ENCODE peak calls at places on chromosomes 3 and 15, in nine cellular contexts. A, B, L, U, D, Y, R, Z and O are unnamed samples.

GRCh38 chr3:47347217-47347801 is 33.5 kb upstream of the PTPN23 start:
- DNase-seq in A (peak), B (peak), L (peak), U (no peak), D (no peak), Y (no peak), R (no peak), Z (no peak), O (no peak)

GRCh38 chr3:186886202-186886820 is 43.8 kb downstream of the ADIPOQ start:
- DNase-seq in A (no peak), B (no peak), L (no peak), U (no peak), D (no peak), Y (no peak), R (no peak), Z (no peak), O (no peak)

GRCh38 chr15:90974216-90974615 is 19.5 kb downstream of the RCCD1 start:
- DNase-seq in A (no peak), B (no peak), L (no peak), U (no peak), D (no peak), Y (no peak), R (no peak), Z (no peak), O (no peak)

GRCh38 chr3:61725851-61726333 is 164.5 kb downstream of the PTPRG start:
- DNase-seq in A (no peak), B (no peak), L (no peak), U (no peak), D (no peak), Y (no peak), R (no peak), Z (no peak), O (no peak)

GRCh38 chr15:44427756-44428724 is 611 bp downstream of the CTDSPL2 start:
- DNase-seq in A (peak), B (no peak), L (no peak), U (no peak), D (peak), Y (no peak), R (no peak), Z (peak), O (no peak)

GRCh38 chr3:118882353-118882947 is 152.2 kb downstream of the IGSF11 start:
- DNase-seq in A (peak), B (peak), L (peak), U (no peak), D (peak), Y (no peak), R (no peak), Z (peak), O (no peak)

GRCh38 chr3:139482206-139482605 is 5.9 kb upstream of the RBP2 start:
- DNase-seq in A (no peak), B (no peak), L (no peak), U (no peak), D (no peak), Y (no peak), R (no peak), Z (no peak), O (no peak)

GRCh38 chr3:184466413-184466960 is 86.6 kb downstream of the CHRD start:
- DNase-seq in A (peak), B (no peak), L (no peak), U (no peak), D (no peak), Y (no peak), R (no peak), Z (peak), O (no peak)

GRCh38 chr3:36677331-36678007 is 86.9 kb downstream of the DCLK3 start:
- DNase-seq in A (no peak), B (no peak), L (no peak), U (no peak), D (no peak), Y (no peak), R (no peak), Z (no peak), O (no peak)

GRCh38 chr3:128524374-128525299 is 31.6 kb upstream of the GATA2 start:
- DNase-seq in A (no peak), B (no peak), L (no peak), U (no peak), D (no peak), Y (no peak), R (no peak), Z (no peak), O (no peak)

GRCh38 chr3:184850201-184850600 is 38.2 kb downstream of the VPS8 start:
- DNase-seq in A (no peak), B (no peak), L (no peak), U (no peak), D (no peak), Y (no peak), R (no peak), Z (no peak), O (no peak)

GRCh38 chr15:96411056-96412031 is 80.8 kb downstream of the NR2F2 start:
- DNase-seq in A (no peak), B (no peak), L (no peak), U (no peak), D (no peak), Y (no peak), R (no peak), Z (no peak), O (no peak)

GRCh38 chr3:40379674-40380306 is 7.2 kb upstream of the ENTPD3 start:
- DNase-seq in A (no peak), B (no peak), L (no peak), U (no peak), D (no peak), Y (no peak), R (no peak), Z (no peak), O (no peak)

GRCh38 chr3:114519415-114519814 is 225.6 kb downstream of the TIGIT start:
- DNase-seq in A (no peak), B (no peak), L (no peak), U (no peak), D (no peak), Y (no peak), R (no peak), Z (peak), O (no peak)

GRCh38 chr3:100492810-100493140 is 356 bp downstream of the TMEM45A start:
- DNase-seq in A (no peak), B (no peak), L (no peak), U (no peak), D (no peak), Y (no peak), R (no peak), Z (no peak), O (no peak)

GRCh38 chr15:53246996-53247395 is 456.9 kb upstream of the ONECUT1 start:
- DNase-seq in A (no peak), B (no peak), L (no peak), U (no peak), D (no peak), Y (no peak), R (no peak), Z (no peak), O (no peak)

GRCh38 chr3:69408542-69408941 is 22.7 kb upstream of the FRMD4B start:
- DNase-seq in A (no peak), B (no peak), L (no peak), U (no peak), D (no peak), Y (no peak), R (no peak), Z (no peak), O (no peak)

GRCh38 chr15:32994810-32995424 is 199.6 kb downstream of the FMN1 start:
- DNase-seq in A (no peak), B (peak), L (no peak), U (no peak), D (no peak), Y (no peak), R (no peak), Z (peak), O (no peak)

GRCh38 chr3:45066109-45066801 is 40.2 kb downstream of the CLEC3B start:
- DNase-seq in A (no peak), B (no peak), L (no peak), U (no peak), D (no peak), Y (no peak), R (no peak), Z (no peak), O (no peak)

GRCh38 chr3:72088486-72089025 is 303.6 kb upstream of the PROK2 start:
- DNase-seq in A (no peak), B (no peak), L (no peak), U (no peak), D (no peak), Y (no peak), R (no peak), Z (no peak), O (no peak)

DNA sequence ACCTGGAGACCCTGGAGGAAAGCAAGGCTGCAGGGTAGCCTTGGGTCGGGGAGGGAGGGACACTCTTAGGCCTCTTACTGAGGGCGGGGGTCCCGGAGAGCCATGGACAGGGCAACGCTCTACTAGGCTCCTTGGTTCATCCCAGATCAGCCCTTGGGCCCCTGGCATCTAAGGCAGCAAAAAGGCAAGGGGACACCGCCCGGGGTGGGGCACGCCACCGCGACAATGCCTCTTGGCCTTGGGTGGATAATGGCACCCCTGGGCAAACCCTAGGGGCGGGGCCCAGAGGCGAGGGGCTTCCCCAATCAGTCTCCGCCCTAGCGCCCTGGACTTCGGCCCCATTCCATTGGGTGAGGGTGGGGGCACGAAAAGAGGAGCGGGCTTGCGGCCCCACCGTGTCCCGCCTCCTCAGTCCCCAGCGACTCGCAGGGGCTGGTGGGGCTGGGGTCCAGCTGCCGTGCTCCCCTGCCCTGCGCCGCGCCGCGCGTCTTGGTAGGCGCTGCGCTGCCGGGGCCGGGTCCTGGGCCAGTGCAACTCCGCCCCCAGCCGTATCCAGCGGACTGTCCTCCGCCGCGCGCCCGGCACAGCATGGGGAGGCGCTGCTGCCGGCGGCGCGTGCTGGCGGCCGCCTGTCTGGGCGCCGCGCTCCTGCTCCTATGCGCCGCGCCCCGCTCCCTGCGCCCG is at the start of gene CHST13:
- DNase-seq in A (peak), B (peak), L (peak), U (peak), D (peak), Y (no peak), R (no peak), Z (no peak), O (no peak)
- TF ChIP-seq POLR2A in A (peak), B (no peak), L (no peak), U (no peak), D (no peak), Y (no peak), R (no peak), Z (no peak), O (no peak)

GRCh38 chr15:40421246-40422157 is 15.9 kb downstream of the IVD start:
- DNase-seq in A (peak), B (peak), L (peak), U (peak), D (peak), Y (peak), R (peak), Z (peak), O (no peak)
- TF ChIP-seq POLR2AphosphoS5 in A (peak), B (no peak), L (peak), U (peak), D (no peak), Y (peak), R (no peak), Z (no peak), O (peak)

GRCh38 chr15:75051711-75052110 is 28.3 kb downstream of the PPCDC start:
- DNase-seq in A (no peak), B (no peak), L (no peak), U (no peak), D (no peak), Y (no peak), R (no peak), Z (no peak), O (no peak)
- TF ChIP-seq POLR2A in A (no peak), B (no peak), L (no peak), U (no peak), D (no peak), Y (no peak), R (no peak), Z (no peak), O (no peak)

GRCh38 chr15:57735406-57735805 is 28.9 kb downstream of the POLR2M start:
- DNase-seq in A (no peak), B (no peak), L (no peak), U (no peak), D (no peak), Y (no peak), R (no peak), Z (no peak), O (no peak)
- TF ChIP-seq POLR2AphosphoS5 in A (no peak), B (no peak), L (no peak), U (no peak), D (no peak), Y (no peak), R (no peak), Z (no peak), O (no peak)

DNA sequence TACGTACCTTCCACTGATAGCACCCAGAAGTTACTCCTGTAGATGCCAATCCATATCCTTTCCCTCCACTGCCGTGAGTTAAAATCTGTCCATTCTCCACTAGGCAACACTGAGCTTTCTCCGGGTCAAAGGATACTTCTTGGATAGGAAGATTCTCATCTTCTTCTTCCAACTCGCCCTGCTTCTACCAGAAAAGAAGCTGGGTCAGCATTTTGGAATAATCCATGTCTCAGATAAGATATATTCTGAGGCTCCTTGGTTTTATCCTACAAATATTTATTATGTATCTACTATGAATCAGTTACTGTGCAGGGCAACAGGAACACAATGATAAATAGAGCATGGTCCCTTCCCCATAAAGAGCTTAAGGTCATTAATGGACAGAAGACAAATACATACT is 89.2 kb downstream of the FBXL22 start:
- DNase-seq in A (no peak), B (no peak), L (no peak), U (no peak), D (no peak), Y (no peak), R (no peak), Z (no peak), O (no peak)
- TF ChIP-seq POLR2A in A (no peak), B (no peak), L (no peak), U (no peak), D (no peak), Y (no peak), R (no peak), Z (no peak), O (no peak)

DNA sequence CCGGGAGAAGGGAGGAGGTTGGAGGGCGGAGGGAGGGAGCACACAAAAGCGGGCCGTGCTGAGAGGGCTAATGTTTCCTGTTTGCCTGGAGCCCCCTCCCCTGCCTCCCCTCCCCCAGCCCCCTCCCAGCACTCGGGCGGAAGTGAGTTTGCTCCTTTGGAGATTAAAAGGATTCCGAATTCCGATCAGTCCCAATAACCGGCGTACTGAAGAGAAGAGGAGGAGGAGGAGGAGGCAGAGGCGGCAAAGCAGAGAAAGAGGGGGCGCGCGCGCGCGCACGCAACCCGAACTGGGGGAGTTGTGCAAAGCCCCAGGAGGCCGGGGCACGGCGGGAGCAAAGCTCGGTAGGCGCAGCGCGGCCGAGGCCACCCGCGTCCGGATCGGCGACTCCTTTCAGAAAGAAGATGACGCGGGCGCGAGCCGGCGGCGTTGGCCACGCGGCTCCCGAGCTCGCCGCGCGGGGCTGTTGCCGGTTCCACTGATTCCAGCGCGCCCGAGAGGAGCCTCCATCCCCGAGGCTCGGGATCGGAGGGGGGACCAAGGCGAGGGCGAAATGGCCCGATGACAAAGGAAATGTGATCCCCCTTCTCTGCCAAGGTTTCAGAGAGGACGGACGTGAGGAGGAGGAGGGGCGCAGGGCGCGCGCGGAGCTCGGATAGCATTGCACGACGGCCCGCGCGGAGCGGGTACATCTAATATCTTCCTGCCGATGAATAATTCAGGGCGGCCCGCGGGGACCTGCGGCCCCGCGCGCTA is 1.2 kb upstream of the TRIM71 start:
- DNase-seq in A (no peak), B (no peak), L (no peak), U (peak), D (no peak), Y (no peak), R (no peak), Z (peak), O (no peak)
- TF ChIP-seq POLR2AphosphoS5 in A (no peak), B (no peak), L (no peak), U (no peak), D (no peak), Y (no peak), R (no peak), Z (no peak), O (no peak)

DNA sequence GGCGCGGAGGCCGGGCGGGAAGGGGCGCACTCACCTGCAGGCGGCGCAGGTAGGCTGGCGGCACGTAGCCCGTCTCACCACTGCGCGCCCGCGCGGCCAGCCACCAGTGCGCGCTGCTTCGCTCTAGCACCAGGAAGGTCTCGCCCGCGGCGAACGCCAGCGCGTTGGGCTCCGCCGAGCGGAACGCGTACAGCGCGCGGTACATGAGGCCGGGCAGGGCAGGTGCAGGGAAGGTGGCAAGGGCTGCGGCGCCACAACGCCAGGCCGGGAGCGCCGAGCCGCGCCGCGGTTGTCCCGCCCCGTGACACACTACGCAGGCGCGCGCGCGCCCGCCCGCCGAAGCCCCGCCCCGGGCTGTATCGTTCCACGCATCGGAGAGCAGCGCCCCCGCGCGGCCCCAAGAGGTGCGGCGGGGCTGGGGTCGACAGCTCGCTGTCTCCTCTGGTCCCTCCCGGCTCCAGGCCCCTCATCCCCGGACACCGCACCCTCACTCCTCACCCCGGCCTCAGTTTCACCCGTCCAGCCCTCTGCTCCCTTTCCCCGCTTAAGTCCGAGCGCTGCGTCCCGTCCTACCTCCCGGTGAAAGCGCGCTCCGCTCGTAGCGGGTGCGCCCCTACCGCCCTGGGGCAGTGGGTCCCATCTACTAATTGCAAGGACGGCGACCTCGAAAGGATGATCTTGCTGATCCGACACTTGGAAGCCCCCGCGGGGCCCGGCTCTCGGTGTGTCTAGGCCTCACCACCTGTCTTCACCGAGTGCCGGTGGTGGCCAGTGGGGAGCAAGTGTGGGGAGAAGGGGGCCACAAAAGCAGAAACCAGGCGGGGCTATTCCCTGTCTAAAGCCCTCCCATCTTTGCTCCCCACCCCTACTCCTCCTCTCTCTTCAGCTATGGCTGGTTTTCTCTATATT is at the start of gene NCKIPSD:
- DNase-seq in A (peak), B (peak), L (peak), U (peak), D (peak), Y (peak), R (peak), Z (peak), O (no peak)
- TF ChIP-seq POLR2A in A (peak), B (peak), L (peak), U (no peak), D (no peak), Y (peak), R (no peak), Z (peak), O (no peak)